ENCODE peak calls at places on chromosome X, in four cellular contexts. P is GM06990, H is lower leg skin, T is OCI-LY7. I is an unnamed sample.

GRCh38 chrX:53047228-53047627 is 1.4 kb upstream of the GPR173 start:
- DNase-seq in H (no peak), P (no peak), T (peak; percentile 9), I (no peak)

GRCh38 chrX:14489437-14489836 is 39.9 kb upstream of the GLRA2 start:
- DNase-seq in T (no peak), P (no peak), H (no peak), I (no peak)

GRCh38 chrX:68808686-68809357 is 20.0 kb upstream of the EFNB1 start:
- DNase-seq in P (no peak), H (no peak), T (no peak), I (no peak)

GRCh38 chrX:7062276-7062675 is 85.2 kb upstream of the STS start:
- DNase-seq in P (no peak), H (no peak), T (no peak), I (no peak)

GRCh38 chrX:144637731-144638130 is 609.6 kb upstream of the SPANXN1 start:
- DNase-seq in H (no peak), P (no peak), T (no peak), I (no peak)

GRCh38 chrX:119736206-119736764 is 22.1 kb upstream of the SOWAHD start:
- DNase-seq in H (no peak), P (no peak), T (no peak), I (no peak)

GRCh38 chrX:133897593-133898163 is 87.7 kb downstream of the GPC3 start:
- DNase-seq in H (no peak), T (no peak), P (no peak), I (no peak)

GRCh38 chrX:42770566-42770965 is 7.4 kb downstream of the PPP1R2C start:
- DNase-seq in T (no peak), H (no peak), P (no peak), I (no peak)

GRCh38 chrX:16903274-16904019 is 33.3 kb upstream of the RBBP7 start:
- DNase-seq in P (peak; percentile 25), T (peak; percentile 39), H (no peak), I (no peak)

GRCh38 chrX:42732506-42732905 is 45.5 kb downstream of the PPP1R2C start:
- DNase-seq in T (no peak), H (no peak), P (no peak), I (no peak)

GRCh38 chrX:103404225-103405008 is 28.1 kb downstream of the BEX3 start:
- DNase-seq in H (peak; percentile 37), T (peak; percentile 47), P (peak; percentile 55), I (peak; percentile 62)

GRCh38 chrX:150035531-150035930 is 97.2 kb upstream of the EOLA2 start:
- DNase-seq in H (no peak), P (no peak), T (no peak), I (no peak)

GRCh38 chrX:15299945-15300851 is 15.2 kb downstream of the ASB11 start:
- DNase-seq in P (no peak), H (no peak), T (peak; percentile 13), I (no peak)

GRCh38 chrX:8981742-8982141 is 52.2 kb downstream of the FAM9B start:
- DNase-seq in P (no peak), T (no peak), H (no peak), I (no peak)

GRCh38 chrX:140440891-140441290 is 64.0 kb downstream of the SOX3 start:
- DNase-seq in P (no peak), H (no peak), T (no peak), I (no peak)

GRCh38 chrX:53357799-53358530 is 64.5 kb downstream of the SMC1A start:
- DNase-seq in P (no peak), H (no peak), T (no peak), I (no peak)

GRCh38 chrX:154096140-154097002 is 1.1 kb downstream of the MECP2 start:
- DNase-seq in H (no peak), T (no peak), P (peak; percentile 32), I (no peak)

GRCh38 chrX:37000140-37000539 is 8.0 kb upstream of the FAM47C start:
- DNase-seq in P (no peak), T (no peak), H (no peak), I (no peak)

GRCh38 chrX:153597351-153597750 is 1.6 kb downstream of the CCNQ start:
- DNase-seq in T (no peak), H (no peak), P (no peak), I (no peak)

GRCh38 chrX:19382500-19383145 is 38.9 kb downstream of the PDHA1 start:
- DNase-seq in T (peak; percentile 55), P (peak; percentile 17), H (no peak), I (peak; percentile 2)

GRCh38 chrX:22237479-22237878 is 35.2 kb upstream of the CBLL2 start:
- DNase-seq in H (no peak), T (no peak), P (no peak), I (no peak)

GRCh38 chrX:132676561-132677186 is 187.8 kb upstream of the MBNL3 start:
- DNase-seq in T (no peak), H (no peak), P (no peak), I (no peak)

GRCh38 chrX:153829799-153830631 is at the start of gene PDZD4:
- DNase-seq in P (no peak), T (no peak), H (no peak), I (no peak)

GRCh38 chrX:11380187-11380586 is 87.0 kb downstream of the AMELX start:
- DNase-seq in P (no peak), T (no peak), H (peak; percentile 24), I (no peak)

GRCh38 chrX:29478336-29479069 is 736.9 kb upstream of the MAGEB2 start:
- DNase-seq in T (peak; percentile 8), P (peak; percentile 42), H (no peak), I (peak; percentile 40)

GRCh38 chrX:110022555-110023448 is 19.9 kb downstream of the TMEM164 start:
- DNase-seq in H (no peak), P (no peak), T (no peak), I (no peak)

GRCh38 chrX:153925739-153926593 is at the start of gene ARHGAP4:
- DNase-seq in P (peak; percentile 75), H (no peak), T (peak; percentile 62), I (no peak)

GRCh38 chrX:10296581-10296980 is 139.8 kb downstream of the CLCN4 start:
- DNase-seq in P (no peak), T (no peak), H (no peak), I (no peak)

GRCh38 chrX:39941332-39941920 is 156.3 kb downstream of the BCOR start:
- DNase-seq in T (no peak), P (no peak), H (no peak), I (no peak)

GRCh38 chrX:150355898-150356297 is 7.2 kb upstream of the MAMLD1 start:
- DNase-seq in T (no peak), P (no peak), H (no peak), I (no peak)

GRCh38 chrX:44843318-44843702 is 511 bp upstream of the DUSP21 start:
- DNase-seq in H (no peak), T (no peak), P (no peak), I (no peak)

GRCh38 chrX:15129412-15129811 is 140.5 kb downstream of the ASB9 start:
- DNase-seq in T (no peak), H (no peak), P (no peak), I (no peak)

GRCh38 chrX:12771445-12772069 is 19.7 kb upstream of the PRPS2 start:
- DNase-seq in H (no peak), T (peak; percentile 45), P (peak; percentile 67), I (peak; percentile 41)

GRCh38 chrX:115892787-115893671 is 277.5 kb upstream of the AGTR2 start:
- DNase-seq in T (no peak), P (peak; percentile 75), H (no peak), I (no peak)

GRCh38 chrX:115894087-115894486 is 276.5 kb upstream of the AGTR2 start:
- DNase-seq in T (no peak), H (no peak), P (no peak), I (no peak)

GRCh38 chrX:115895678-115896329 is 274.7 kb upstream of the AGTR2 start:
- DNase-seq in H (no peak), P (no peak), T (no peak), I (no peak)

GRCh38 chrX:115889121-115889890 is 281.2 kb upstream of the AGTR2 start:
- DNase-seq in P (no peak), H (no peak), T (no peak), I (no peak)

GRCh38 chrX:115892056-115892708 is 278.4 kb upstream of the AGTR2 start:
- DNase-seq in H (no peak), T (no peak), P (no peak), I (no peak)
- H3K4me3 ChIP-seq in H (no peak overlapping the region), T (no peak overlapping the region), P (peak overlapping the region; percentile 36), I (no peak overlapping the region)

DNA sequence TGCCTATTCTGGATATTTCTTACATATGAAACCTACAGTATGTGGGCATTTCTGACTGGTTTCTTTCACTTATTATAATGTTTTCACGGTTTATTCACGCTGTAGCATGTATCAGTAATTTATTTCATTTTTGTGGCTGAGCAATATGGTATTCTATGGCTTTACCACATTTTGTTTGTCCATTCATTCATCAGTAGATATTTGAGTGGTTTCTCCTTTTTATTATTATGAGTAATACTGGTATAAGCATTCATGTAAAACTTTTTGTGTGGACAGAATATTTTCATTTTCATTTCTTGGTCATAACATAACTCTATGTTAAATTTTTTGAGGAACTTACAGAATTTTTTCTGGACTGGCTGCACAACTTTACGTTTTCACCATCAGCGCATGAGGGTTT is 122.7 kb upstream of the PABPC5 start:
- DNase-seq in H (no peak), T (no peak), P (no peak), I (no peak)
- TF ChIP-seq CTCF in H (no peak), T (no peak), P (no peak), I (no peak)

GRCh38 chrX:46034868-46035267 is 510.4 kb downstream of the ZNF674 start:
- DNase-seq in P (no peak), T (no peak), H (no peak), I (no peak)
- H3K4me3 ChIP-seq in P (no peak overlapping the region), T (no peak overlapping the region), H (no peak overlapping the region), I (no peak overlapping the region)

GRCh38 chrX:41599507-41599906 is 89.3 kb upstream of the GPR34 start:
- DNase-seq in H (no peak), P (no peak), T (no peak), I (no peak)
- TF ChIP-seq CTCF in H (no peak), P (no peak), T (no peak), I (no peak)

DNA sequence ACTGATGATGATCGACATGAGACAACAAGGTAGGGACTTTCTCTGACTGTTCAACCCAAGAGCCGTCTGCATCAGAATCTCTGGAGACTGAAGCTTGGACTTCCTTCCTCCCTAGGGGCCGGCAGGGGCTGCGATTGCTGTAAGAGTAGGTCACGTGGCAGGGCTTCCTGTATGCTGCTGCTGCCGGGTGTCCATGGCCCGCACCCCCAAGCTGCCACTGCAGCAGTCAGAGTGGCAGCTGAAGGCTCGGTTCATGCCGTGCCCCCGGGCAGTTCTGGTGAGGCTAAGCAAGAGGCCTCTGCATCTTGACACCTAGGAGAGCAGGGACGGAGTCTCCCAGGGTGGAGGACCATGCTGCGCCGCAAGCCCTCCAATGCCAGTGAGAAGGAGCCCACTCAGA is at the start of gene SASH3:
- DNase-seq in T (peak; percentile 86), P (peak; percentile 77), H (peak; percentile 24), I (peak; percentile 56)
- H3K4me3 ChIP-seq in T (peak within 1 kb of the TSS; percentile 99), P (peak within 1 kb of the TSS; percentile 79), H (no peak within 1 kb of the TSS), I (peak within 1 kb of the TSS; percentile 76)

I was measured in GM12864.